ENCODE peak calls at places on chromosomes 6 and 20, in four cellular contexts. One of them, this sample, is unnamed.

GRCh38 chr6:18362058-18362561 is 25.0 kb upstream of the RNF144B start:
- DNase-seq in pancreas: peak
- DNase-seq in lower lobe of right lung: no peak
- DNase-seq in astrocyte of the spinal cord: peak
- DNase-seq in this sample: no peak

GRCh38 chr20:1405801-1406200 is 12.9 kb upstream of the FKBP1A start:
- DNase-seq in pancreas: no peak
- DNase-seq in lower lobe of right lung: no peak
- DNase-seq in astrocyte of the spinal cord: no peak
- DNase-seq in this sample: no peak

GRCh38 chr6:44642870-44643522 is 255.5 kb downstream of the CDC5L start:
- DNase-seq in pancreas: no peak
- DNase-seq in lower lobe of right lung: no peak
- DNase-seq in astrocyte of the spinal cord: peak
- DNase-seq in this sample: no peak

GRCh38 chr6:93786474-93787330 is 367.3 kb upstream of the EPHA7 start:
- DNase-seq in pancreas: no peak
- DNase-seq in lower lobe of right lung: no peak
- DNase-seq in astrocyte of the spinal cord: peak
- DNase-seq in this sample: no peak

GRCh38 chr6:44269921-44270525 is at the start of gene TMEM151B:
- DNase-seq in pancreas: no peak
- DNase-seq in lower lobe of right lung: no peak
- DNase-seq in astrocyte of the spinal cord: no peak
- DNase-seq in this sample: no peak

GRCh38 chr20:217266-217665 is 9.8 kb upstream of the DEFB129 start:
- DNase-seq in pancreas: no peak
- DNase-seq in lower lobe of right lung: no peak
- DNase-seq in astrocyte of the spinal cord: no peak
- DNase-seq in this sample: no peak

GRCh38 chr6:1509241-1509640 is 100.5 kb upstream of the FOXC1 start:
- DNase-seq in pancreas: no peak
- DNase-seq in lower lobe of right lung: no peak
- DNase-seq in astrocyte of the spinal cord: no peak
- DNase-seq in this sample: no peak

GRCh38 chr6:4774715-4775590 is 1.3 kb upstream of the CDYL start:
- DNase-seq in pancreas: peak
- DNase-seq in lower lobe of right lung: peak
- DNase-seq in astrocyte of the spinal cord: no peak
- DNase-seq in this sample: no peak

GRCh38 chr20:32980131-32980941 is 23.9 kb downstream of the SUN5 start:
- DNase-seq in pancreas: no peak
- DNase-seq in lower lobe of right lung: no peak
- DNase-seq in astrocyte of the spinal cord: no peak
- DNase-seq in this sample: no peak

GRCh38 chr6:133978896-133979240 is 25.8 kb downstream of the TBPL1 start:
- DNase-seq in pancreas: no peak
- DNase-seq in lower lobe of right lung: no peak
- DNase-seq in astrocyte of the spinal cord: no peak
- DNase-seq in this sample: no peak

GRCh38 chr20:20712004-20712473 is 405 bp downstream of the RALGAPA2 start:
- DNase-seq in pancreas: no peak
- DNase-seq in lower lobe of right lung: no peak
- DNase-seq in astrocyte of the spinal cord: no peak
- DNase-seq in this sample: no peak

GRCh38 chr6:89495961-89496535 is 63.1 kb downstream of the ANKRD6 start:
- DNase-seq in pancreas: no peak
- DNase-seq in lower lobe of right lung: no peak
- DNase-seq in astrocyte of the spinal cord: no peak
- DNase-seq in this sample: no peak

DNA sequence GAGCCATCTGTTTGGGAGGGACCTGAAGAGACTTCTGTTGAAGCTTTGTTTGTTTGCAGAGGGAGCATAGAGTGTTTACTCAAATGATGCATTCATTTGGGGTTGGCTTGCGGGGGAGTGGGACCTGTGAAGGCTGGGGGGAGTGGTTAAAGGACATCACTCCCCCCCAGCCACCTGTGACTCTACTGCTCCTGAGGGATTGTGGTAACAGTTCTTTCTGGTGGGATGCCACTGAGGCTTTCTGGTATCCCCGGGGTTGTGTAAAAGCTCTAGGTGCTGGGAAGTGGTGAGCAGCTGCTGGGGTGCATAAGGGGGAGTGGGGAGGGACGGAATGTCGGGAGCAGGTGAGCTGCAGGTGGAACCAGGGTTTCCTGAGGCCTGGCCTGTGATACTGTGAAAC is 239.2 kb upstream of the QKI start:
- DNase-seq in pancreas: no peak
- DNase-seq in lower lobe of right lung: no peak
- DNase-seq in astrocyte of the spinal cord: no peak
- DNase-seq in this sample: no peak
- TF ChIP-seq CTCF in pancreas: no peak
- TF ChIP-seq CTCF in lower lobe of right lung: no peak
- TF ChIP-seq CTCF in astrocyte of the spinal cord: no peak
- TF ChIP-seq CTCF in this sample: no peak

GRCh38 chr6:47097092-47097945 is 55.2 kb upstream of the ADGRF1 start:
- DNase-seq in pancreas: peak
- DNase-seq in lower lobe of right lung: peak
- DNase-seq in astrocyte of the spinal cord: peak
- DNase-seq in this sample: peak

GRCh38 chr6:47093169-47093568 is 51.0 kb upstream of the ADGRF1 start:
- DNase-seq in pancreas: no peak
- DNase-seq in lower lobe of right lung: no peak
- DNase-seq in astrocyte of the spinal cord: no peak
- DNase-seq in this sample: no peak

GRCh38 chr6:47096233-47096887 is 54.2 kb upstream of the ADGRF1 start:
- DNase-seq in pancreas: no peak
- DNase-seq in lower lobe of right lung: no peak
- DNase-seq in astrocyte of the spinal cord: no peak
- DNase-seq in this sample: no peak

GRCh38 chr6:47092249-47092648 is 50.1 kb upstream of the ADGRF1 start:
- DNase-seq in pancreas: no peak
- DNase-seq in lower lobe of right lung: no peak
- DNase-seq in astrocyte of the spinal cord: no peak
- DNase-seq in this sample: no peak

GRCh38 chr6:47094351-47094925 is 52.3 kb upstream of the ADGRF1 start:
- DNase-seq in pancreas: peak
- DNase-seq in lower lobe of right lung: no peak
- DNase-seq in astrocyte of the spinal cord: peak
- DNase-seq in this sample: no peak
- TF ChIP-seq CTCF in pancreas: no peak
- TF ChIP-seq CTCF in lower lobe of right lung: no peak
- TF ChIP-seq CTCF in astrocyte of the spinal cord: no peak
- TF ChIP-seq CTCF in this sample: no peak

DNA sequence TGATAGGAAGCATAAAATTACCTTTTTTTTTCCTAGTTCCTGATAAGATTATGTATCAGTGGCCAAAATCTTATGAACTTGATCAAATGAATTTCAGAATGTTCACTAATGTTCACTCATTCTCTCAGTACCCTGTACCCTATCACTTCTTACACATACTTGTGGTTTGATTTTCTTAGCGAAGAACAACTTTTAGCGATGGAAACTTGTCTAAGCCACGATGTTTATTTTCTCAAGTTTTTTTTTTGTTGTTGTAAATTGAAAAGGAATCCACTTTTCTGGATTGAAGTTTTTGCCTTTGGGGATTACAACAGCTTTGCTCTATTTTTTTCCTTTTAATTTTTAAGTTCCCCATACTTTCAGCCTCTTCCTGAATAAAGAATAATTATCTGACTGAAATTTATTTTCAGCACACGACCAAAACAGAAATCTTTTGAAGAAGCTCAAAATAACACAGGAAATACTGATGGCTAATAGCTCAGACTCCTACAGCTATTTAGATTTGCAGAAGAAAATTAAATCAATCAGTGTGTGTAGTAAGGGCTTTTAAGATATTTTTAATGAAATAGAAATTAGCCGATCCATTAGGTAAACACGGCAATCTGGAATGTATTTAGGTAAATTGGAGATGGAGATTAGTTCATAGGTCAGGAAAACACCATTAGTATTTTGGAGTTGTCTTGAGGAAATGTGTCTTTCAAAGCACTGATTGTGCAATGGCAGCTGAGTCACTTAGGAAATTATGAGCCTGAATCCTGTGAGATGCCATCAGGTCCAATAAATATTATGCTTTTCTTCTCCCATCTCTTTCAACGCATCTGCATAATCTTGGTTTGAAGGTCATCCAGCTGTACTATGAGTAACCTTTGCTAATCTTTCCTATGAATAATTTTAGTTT is 217.5 kb downstream of the GJA1 start:
- DNase-seq in pancreas: no peak
- DNase-seq in lower lobe of right lung: no peak
- DNase-seq in astrocyte of the spinal cord: peak
- DNase-seq in this sample: no peak
- TF ChIP-seq CTCF in pancreas: no peak
- TF ChIP-seq CTCF in lower lobe of right lung: no peak
- TF ChIP-seq CTCF in astrocyte of the spinal cord: no peak
- TF ChIP-seq CTCF in this sample: no peak

GRCh38 chr6:48087448-48087847 is 23.5 kb downstream of the PTCHD4 start:
- DNase-seq in pancreas: no peak
- DNase-seq in lower lobe of right lung: no peak
- DNase-seq in astrocyte of the spinal cord: peak
- DNase-seq in this sample: no peak
- TF ChIP-seq CTCF in pancreas: no peak
- TF ChIP-seq CTCF in lower lobe of right lung: peak
- TF ChIP-seq CTCF in astrocyte of the spinal cord: peak
- TF ChIP-seq CTCF in this sample: no peak

GRCh38 chr6:51753635-51754034 is 333.8 kb downstream of the PKHD1 start:
- DNase-seq in pancreas: no peak
- DNase-seq in lower lobe of right lung: peak
- DNase-seq in astrocyte of the spinal cord: no peak
- DNase-seq in this sample: peak
- TF ChIP-seq CTCF in pancreas: no peak
- TF ChIP-seq CTCF in lower lobe of right lung: peak
- TF ChIP-seq CTCF in astrocyte of the spinal cord: peak
- TF ChIP-seq CTCF in this sample: peak

GRCh38 chr6:168908166-168908565 is 345.5 kb downstream of the THBS2 start:
- DNase-seq in pancreas: no peak
- DNase-seq in lower lobe of right lung: no peak
- DNase-seq in astrocyte of the spinal cord: peak
- DNase-seq in this sample: no peak

GRCh38 chr6:168906251-168906845 is 347.3 kb downstream of the THBS2 start:
- DNase-seq in pancreas: no peak
- DNase-seq in lower lobe of right lung: no peak
- DNase-seq in astrocyte of the spinal cord: no peak
- DNase-seq in this sample: no peak

GRCh38 chr6:168909288-168909687 is 344.4 kb downstream of the THBS2 start:
- DNase-seq in pancreas: no peak
- DNase-seq in lower lobe of right lung: no peak
- DNase-seq in astrocyte of the spinal cord: no peak
- DNase-seq in this sample: no peak

GRCh38 chr6:168905451-168906090 is 348.1 kb downstream of the THBS2 start:
- DNase-seq in pancreas: no peak
- DNase-seq in lower lobe of right lung: no peak
- DNase-seq in astrocyte of the spinal cord: no peak
- DNase-seq in this sample: no peak

GRCh38 chr6:168908887-168909286 is 344.8 kb downstream of the THBS2 start:
- DNase-seq in pancreas: no peak
- DNase-seq in lower lobe of right lung: no peak
- DNase-seq in astrocyte of the spinal cord: peak
- DNase-seq in this sample: no peak
- TF ChIP-seq CTCF in pancreas: no peak
- TF ChIP-seq CTCF in lower lobe of right lung: no peak
- TF ChIP-seq CTCF in astrocyte of the spinal cord: peak
- TF ChIP-seq CTCF in this sample: no peak

DNA sequence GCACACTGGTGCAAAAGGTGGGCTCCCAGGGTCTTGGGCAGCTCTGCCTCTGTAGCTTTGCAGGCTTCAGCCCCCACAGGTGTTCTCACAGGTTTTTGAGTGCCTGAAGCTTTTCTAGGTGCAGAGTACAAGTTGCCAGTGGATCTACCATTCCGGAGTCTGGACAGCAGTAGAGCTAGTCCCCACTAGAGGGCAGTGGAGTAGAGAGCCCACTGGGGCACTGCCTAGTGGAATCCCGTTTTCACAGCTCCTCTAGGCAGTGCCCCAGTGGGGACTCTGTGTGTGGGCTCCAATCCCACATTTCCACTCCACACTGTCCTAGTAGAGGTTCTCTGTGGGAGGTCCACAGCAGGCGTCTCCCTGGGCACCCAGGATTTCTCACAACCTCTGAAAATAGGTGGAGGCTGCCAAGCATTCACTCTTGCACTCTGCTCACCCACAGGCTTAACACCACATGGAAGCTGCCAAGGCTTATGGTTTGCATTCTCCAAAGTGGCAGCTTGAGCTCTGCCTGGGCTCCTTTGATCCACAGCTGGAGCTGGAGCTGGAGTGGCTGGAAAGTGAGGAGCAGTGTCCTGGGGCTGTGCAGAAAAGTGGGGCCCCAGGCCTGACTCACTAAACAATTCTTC is 86.3 kb upstream of the PROKR2 start:
- DNase-seq in pancreas: no peak
- DNase-seq in lower lobe of right lung: no peak
- DNase-seq in astrocyte of the spinal cord: no peak
- DNase-seq in this sample: peak
- TF ChIP-seq CTCF in pancreas: peak
- TF ChIP-seq CTCF in lower lobe of right lung: peak
- TF ChIP-seq CTCF in astrocyte of the spinal cord: peak
- TF ChIP-seq CTCF in this sample: peak

GRCh38 chr6:87391334-87391733 is 16.4 kb upstream of the CFAP206 start:
- DNase-seq in pancreas: no peak
- DNase-seq in lower lobe of right lung: no peak
- DNase-seq in astrocyte of the spinal cord: peak
- DNase-seq in this sample: peak
- TF ChIP-seq CTCF in pancreas: no peak
- TF ChIP-seq CTCF in lower lobe of right lung: no peak
- TF ChIP-seq CTCF in astrocyte of the spinal cord: peak
- TF ChIP-seq CTCF in this sample: peak

This sample was measured in GM20000.